ENCODE peak calls at places on chromosomes 4 and X, in six cellular contexts. H, P, Z, W, C and O are unnamed samples. For H3K4me1, the result is how much of the 10 kb centered on the place peaks cover.

GRCh38 chrX:134661295-134661694 is 3.0 kb upstream of the PLAC1 start:
- DNase-seq in H (no peak), P (no peak), Z (no peak), W (no peak), C (no peak), O (no peak)

GRCh38 chr4:55545133-55545532 is 1.6 kb downstream of the CLOCK start:
- DNase-seq in H (no peak), P (no peak), Z (no peak), W (peak), C (no peak), O (no peak)

GRCh38 chr4:100736651-100737450 is 219.0 kb upstream of the EMCN start:
- DNase-seq in H (no peak), P (no peak), Z (no peak), W (no peak), C (no peak), O (no peak)

GRCh38 chr4:152281211-152281610 is 254.7 kb downstream of the FBXW7 start:
- DNase-seq in H (no peak), P (no peak), Z (no peak), W (no peak), C (no peak), O (no peak)

GRCh38 chr4:12244949-12245348 is 816.3 kb upstream of the HS3ST1 start:
- DNase-seq in H (no peak), P (no peak), Z (no peak), W (no peak), C (no peak), O (no peak)

GRCh38 chr4:151000747-151001429 is 14.2 kb downstream of the LRBA start:
- DNase-seq in H (no peak), P (no peak), Z (no peak), W (peak), C (no peak), O (no peak)

GRCh38 chr4:80071643-80072606 is 1.1 kb downstream of the ANTXR2 start:
- DNase-seq in H (no peak), P (no peak), Z (peak), W (peak), C (no peak), O (peak)

GRCh38 chr4:183430317-183430986 is 14.0 kb upstream of the CDKN2AIP start:
- DNase-seq in H (no peak), P (no peak), Z (no peak), W (peak), C (peak), O (no peak)

GRCh38 chr4:14857475-14857874 is 144.8 kb upstream of the CPEB2 start:
- DNase-seq in H (no peak), P (no peak), Z (no peak), W (no peak), C (no peak), O (no peak)

GRCh38 chr4:24472514-24473308 is 111.6 kb downstream of the DHX15 start:
- DNase-seq in H (peak), P (peak), Z (peak), W (peak), C (peak), O (peak)

GRCh38 chr4:151331276-151332042 is 6.1 kb upstream of the SH3D19 start:
- DNase-seq in H (peak), P (no peak), Z (no peak), W (no peak), C (no peak), O (no peak)

GRCh38 chr4:11585506-11585905 is 156.8 kb upstream of the HS3ST1 start:
- DNase-seq in H (peak), P (peak), Z (no peak), W (no peak), C (no peak), O (no peak)

GRCh38 chr4:26218677-26219181 is 102.1 kb upstream of the RBPJ start:
- DNase-seq in H (no peak), P (no peak), Z (no peak), W (no peak), C (no peak), O (no peak)

GRCh38 chr4:158172558-158173258 is at the start of gene GASK1B:
- DNase-seq in H (peak), P (peak), Z (peak), W (peak), C (peak), O (no peak)

GRCh38 chr4:566035-566434 is 10.1 kb downstream of the TMEM271 start:
- DNase-seq in H (no peak), P (no peak), Z (no peak), W (no peak), C (no peak), O (no peak)

GRCh38 chr4:76058888-76059426 is 15.6 kb upstream of the ART3 start:
- DNase-seq in H (no peak), P (no peak), Z (no peak), W (no peak), C (no peak), O (no peak)

GRCh38 chr4:173192375-173193162 is 24.0 kb downstream of the GALNT7 start:
- DNase-seq in H (no peak), P (no peak), Z (no peak), W (no peak), C (no peak), O (no peak)

GRCh38 chrX:40966204-40966820 is 118.9 kb upstream of the USP9X start:
- DNase-seq in H (no peak), P (no peak), Z (no peak), W (no peak), C (no peak), O (no peak)

GRCh38 chr4:190018201-190018920 is 8.7 kb downstream of the FRG2 start:
- DNase-seq in H (no peak), P (no peak), Z (no peak), W (peak), C (no peak), O (no peak)

GRCh38 chr4:185255868-185256267 is 46.5 kb downstream of the SNX25 start:
- DNase-seq in H (no peak), P (no peak), Z (no peak), W (no peak), C (no peak), O (no peak)

GRCh38 chrX:119755981-119756533 is 2.3 kb upstream of the SOWAHD start:
- DNase-seq in H (no peak), P (no peak), Z (no peak), W (no peak), C (peak), O (no peak)

GRCh38 chr4:20916106-20916505 is 215.8 kb downstream of the PACRGL start:
- DNase-seq in H (no peak), P (no peak), Z (no peak), W (no peak), C (no peak), O (no peak)

GRCh38 chr4:7933631-7934510 is 5.8 kb downstream of the AFAP1 start:
- DNase-seq in H (no peak), P (no peak), Z (no peak), W (no peak), C (no peak), O (no peak)

GRCh38 chr4:183552274-183553146 is 47.7 kb downstream of the ING2 start:
- DNase-seq in H (no peak), P (no peak), Z (no peak), W (no peak), C (no peak), O (no peak)

GRCh38 chrX:40003982-40004535 is 93.7 kb downstream of the BCOR start:
- DNase-seq in H (no peak), P (no peak), Z (no peak), W (peak), C (no peak), O (no peak)

GRCh38 chrX:2829066-2829430 is 318 bp downstream of the GYG2 start:
- DNase-seq in H (no peak), P (no peak), Z (no peak), W (peak), C (no peak), O (no peak)

GRCh38 chr4:78864405-78865024 is 74.7 kb downstream of the PAQR3 start:
- DNase-seq in H (no peak), P (peak), Z (no peak), W (peak), C (peak), O (no peak)

GRCh38 chr4:158461336-158461735 is 60.3 kb upstream of the RXFP1 start:
- DNase-seq in H (no peak), P (no peak), Z (no peak), W (no peak), C (no peak), O (no peak)

GRCh38 chr4:123826896-123827295 is 430.3 kb downstream of the SPRY1 start:
- DNase-seq in H (peak), P (no peak), Z (peak), W (no peak), C (no peak), O (no peak)

GRCh38 chr4:1948892-1949436 is 59.8 kb downstream of the NELFA start:
- DNase-seq in H (no peak), P (no peak), Z (no peak), W (peak), C (no peak), O (no peak)

GRCh38 chr4:1950369-1950768 is 58.4 kb downstream of the NELFA start:
- DNase-seq in H (no peak), P (no peak), Z (no peak), W (no peak), C (no peak), O (no peak)

GRCh38 chr4:1953335-1953734 is 55.4 kb downstream of the NELFA start:
- DNase-seq in H (no peak), P (no peak), Z (no peak), W (no peak), C (no peak), O (no peak)

GRCh38 chr4:1952046-1952700 is 56.6 kb downstream of the NELFA start:
- DNase-seq in H (no peak), P (no peak), Z (no peak), W (no peak), C (no peak), O (no peak)

GRCh38 chr4:1952719-1953118 is 56.1 kb downstream of the NELFA start:
- DNase-seq in H (no peak), P (no peak), Z (no peak), W (no peak), C (no peak), O (no peak)
- TF ChIP-seq CTCF in H (no peak), P (no peak), Z (no peak), W (no peak), C (no peak), O (no peak)

GRCh38 chrX:152989292-152989658 is 4.6 kb downstream of the PNMA5 start:
- DNase-seq in H (no peak), P (no peak), Z (no peak), W (no peak), C (no peak), O (no peak)
- H3K4me3 ChIP-seq in H (no peak), P (no peak), Z (no peak), W (no peak), C (no peak), O (no peak)

DNA sequence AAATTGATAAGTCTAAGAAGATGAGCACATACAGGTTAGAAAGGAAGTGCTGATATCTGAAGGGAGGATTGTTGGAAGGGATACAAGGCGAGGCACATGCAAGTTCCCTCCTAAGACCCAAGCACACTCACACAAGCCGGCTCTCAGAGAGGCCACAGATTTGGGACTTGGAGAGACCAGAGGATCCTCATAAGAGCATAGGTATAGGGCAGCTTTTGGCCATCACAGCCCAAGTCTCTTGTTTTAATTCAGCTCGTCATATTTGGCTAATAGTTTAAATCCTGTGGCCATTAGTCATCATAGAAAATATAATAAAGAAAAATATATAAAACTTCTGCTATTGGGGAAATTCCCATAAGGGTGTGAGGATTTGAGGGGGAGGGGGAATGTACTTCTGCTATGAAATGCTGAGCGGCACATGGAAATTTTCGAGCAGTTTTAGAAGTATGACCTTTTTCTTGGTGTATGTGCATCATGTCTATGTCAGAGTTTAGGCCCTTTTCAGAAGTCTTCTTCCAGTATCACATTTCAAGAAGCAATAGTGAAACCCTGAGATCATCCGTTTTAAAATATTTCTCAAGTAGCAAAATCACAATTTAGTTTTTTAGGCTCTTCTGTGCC is 97.7 kb downstream of the NFKB1 start:
- DNase-seq in H (no peak), P (no peak), Z (no peak), W (no peak), C (no peak), O (no peak)
- H3K4me1 ChIP-seq in H (under half), P (under half), Z (under half), W (under half), C (under half), O (under half)

GRCh38 chr4:17595471-17596005 is 18.5 kb downstream of the LAP3 start:
- DNase-seq in H (no peak), P (no peak), Z (no peak), W (no peak), C (peak), O (no peak)

GRCh38 chr4:17599826-17600225 is 14.6 kb upstream of the MED28 start:
- DNase-seq in H (no peak), P (no peak), Z (no peak), W (no peak), C (no peak), O (no peak)

GRCh38 chr4:17597517-17597916 is 16.9 kb upstream of the MED28 start:
- DNase-seq in H (peak), P (no peak), Z (no peak), W (peak), C (no peak), O (no peak)
- TF ChIP-seq CTCF in H (peak), P (peak), Z (no peak), W (peak), C (peak), O (no peak)

GRCh38 chr4:95051689-95052026 is 293.9 kb downstream of the BMPR1B start:
- DNase-seq in H (no peak), P (no peak), Z (no peak), W (no peak), C (no peak), O (no peak)
- H3K4me3 ChIP-seq in H (no peak), P (peak), Z (no peak), W (no peak), C (no peak), O (peak)

GRCh38 chr4:176210101-176210500 is 14.7 kb upstream of the SPATA4 start:
- DNase-seq in H (no peak), P (no peak), Z (no peak), W (no peak), C (no peak), O (no peak)

GRCh38 chr4:176207839-176208238 is 12.5 kb upstream of the SPATA4 start:
- DNase-seq in H (no peak), P (no peak), Z (no peak), W (no peak), C (no peak), O (no peak)

GRCh38 chr4:176210579-176211296 is 15.4 kb upstream of the SPATA4 start:
- DNase-seq in H (no peak), P (no peak), Z (no peak), W (no peak), C (no peak), O (no peak)

GRCh38 chr4:176205299-176205698 is 9.9 kb upstream of the SPATA4 start:
- DNase-seq in H (no peak), P (no peak), Z (no peak), W (peak), C (no peak), O (no peak)

DNA sequence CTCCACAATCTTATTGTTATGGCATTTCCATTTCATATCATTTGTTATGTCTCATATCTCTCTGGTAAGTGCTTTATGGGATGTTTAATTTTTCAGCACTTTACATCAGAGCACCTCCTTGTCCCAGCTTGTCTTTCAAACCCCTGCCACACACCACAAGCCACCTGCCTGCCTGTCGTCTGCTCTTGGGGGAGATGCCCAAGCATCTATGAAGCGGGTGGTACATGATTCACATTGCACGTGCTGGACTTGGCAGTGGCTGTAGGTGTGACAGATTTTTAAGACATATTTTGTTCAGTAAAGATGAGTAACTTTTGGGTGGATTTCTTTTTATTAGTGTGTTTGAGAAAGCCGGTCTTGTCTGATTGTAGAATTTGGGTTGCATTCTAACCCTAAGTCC is 14.2 kb upstream of the SPATA4 start:
- DNase-seq in H (no peak), P (no peak), Z (no peak), W (no peak), C (no peak), O (no peak)
- H3K4me1 ChIP-seq in H (under half), P (under half), Z (under half), W (under half), C (under half), O (under half)